ENCODE peak calls at places on chromosomes 4 and X, in four cellular contexts. One of them, this sample, is unnamed.

GRCh38 chr4:7384929-7385890 is 49.5 kb downstream of the PSAPL1 start:
- DNase-seq in right atrium auricular region: peak; percentile 26
- DNase-seq in stimulated activated CD4-positive, alpha-beta T cell treated with anti-CD3 and anti-CD28 coated beads, Interleukin-1b, Interleukin-23, amount 100 ng/mL, for 1 hour: no peak
- DNase-seq in occipital lobe: no peak
- DNase-seq in this sample: no peak

GRCh38 chr4:110275871-110276270 is 77.5 kb upstream of the ELOVL6 start:
- DNase-seq in stimulated activated CD4-positive, alpha-beta T cell treated with anti-CD3 and anti-CD28 coated beads, Interleukin-1b, Interleukin-23, amount 100 ng/mL, for 1 hour: no peak
- DNase-seq in occipital lobe: no peak
- DNase-seq in right atrium auricular region: no peak
- DNase-seq in this sample: no peak

GRCh38 chrX:154797006-154797405 is 8.3 kb downstream of the MPP1 start:
- DNase-seq in occipital lobe: no peak
- DNase-seq in stimulated activated CD4-positive, alpha-beta T cell treated with anti-CD3 and anti-CD28 coated beads, Interleukin-1b, Interleukin-23, amount 100 ng/mL, for 1 hour: no peak
- DNase-seq in right atrium auricular region: no peak
- DNase-seq in this sample: no peak

GRCh38 chr4:114077610-114078009 is 98.2 kb upstream of the ARSJ start:
- DNase-seq in stimulated activated CD4-positive, alpha-beta T cell treated with anti-CD3 and anti-CD28 coated beads, Interleukin-1b, Interleukin-23, amount 100 ng/mL, for 1 hour: no peak
- DNase-seq in occipital lobe: no peak
- DNase-seq in right atrium auricular region: no peak
- DNase-seq in this sample: no peak

GRCh38 chr4:112411781-112412281 is 104.1 kb downstream of the NEUROG2 start:
- DNase-seq in occipital lobe: peak; percentile 2
- DNase-seq in stimulated activated CD4-positive, alpha-beta T cell treated with anti-CD3 and anti-CD28 coated beads, Interleukin-1b, Interleukin-23, amount 100 ng/mL, for 1 hour: no peak
- DNase-seq in right atrium auricular region: no peak
- DNase-seq in this sample: no peak

GRCh38 chrX:153812220-153812619 is 17.8 kb downstream of the SSR4 start:
- DNase-seq in occipital lobe: no peak
- DNase-seq in right atrium auricular region: no peak
- DNase-seq in stimulated activated CD4-positive, alpha-beta T cell treated with anti-CD3 and anti-CD28 coated beads, Interleukin-1b, Interleukin-23, amount 100 ng/mL, for 1 hour: no peak
- DNase-seq in this sample: no peak

GRCh38 chr4:177033130-177033529 is 240.4 kb upstream of the VEGFC start:
- DNase-seq in occipital lobe: no peak
- DNase-seq in stimulated activated CD4-positive, alpha-beta T cell treated with anti-CD3 and anti-CD28 coated beads, Interleukin-1b, Interleukin-23, amount 100 ng/mL, for 1 hour: no peak
- DNase-seq in right atrium auricular region: no peak
- DNase-seq in this sample: no peak

GRCh38 chrX:44705817-44706551 is 137.8 kb upstream of the DUSP21 start:
- DNase-seq in stimulated activated CD4-positive, alpha-beta T cell treated with anti-CD3 and anti-CD28 coated beads, Interleukin-1b, Interleukin-23, amount 100 ng/mL, for 1 hour: no peak
- DNase-seq in right atrium auricular region: no peak
- DNase-seq in occipital lobe: no peak
- DNase-seq in this sample: no peak

GRCh38 chr4:80215449-80216052 is 18.2 kb downstream of the PRDM8 start:
- DNase-seq in right atrium auricular region: no peak
- DNase-seq in occipital lobe: no peak
- DNase-seq in stimulated activated CD4-positive, alpha-beta T cell treated with anti-CD3 and anti-CD28 coated beads, Interleukin-1b, Interleukin-23, amount 100 ng/mL, for 1 hour: no peak
- DNase-seq in this sample: no peak

GRCh38 chr4:128583753-128584712 is 225.5 kb upstream of the JADE1 start:
- DNase-seq in right atrium auricular region: no peak
- DNase-seq in occipital lobe: no peak
- DNase-seq in stimulated activated CD4-positive, alpha-beta T cell treated with anti-CD3 and anti-CD28 coated beads, Interleukin-1b, Interleukin-23, amount 100 ng/mL, for 1 hour: no peak
- DNase-seq in this sample: no peak

GRCh38 chrX:25034889-25035288 is 19.1 kb upstream of the ARX start:
- DNase-seq in occipital lobe: no peak
- DNase-seq in stimulated activated CD4-positive, alpha-beta T cell treated with anti-CD3 and anti-CD28 coated beads, Interleukin-1b, Interleukin-23, amount 100 ng/mL, for 1 hour: no peak
- DNase-seq in right atrium auricular region: no peak
- DNase-seq in this sample: no peak

GRCh38 chrX:70592091-70592490 is 147.5 kb downstream of the DLG3 start:
- DNase-seq in occipital lobe: no peak
- DNase-seq in right atrium auricular region: no peak
- DNase-seq in stimulated activated CD4-positive, alpha-beta T cell treated with anti-CD3 and anti-CD28 coated beads, Interleukin-1b, Interleukin-23, amount 100 ng/mL, for 1 hour: no peak
- DNase-seq in this sample: no peak

GRCh38 chr4:98081961-98082360 is 61.3 kb downstream of the STPG2 start:
- DNase-seq in right atrium auricular region: no peak
- DNase-seq in stimulated activated CD4-positive, alpha-beta T cell treated with anti-CD3 and anti-CD28 coated beads, Interleukin-1b, Interleukin-23, amount 100 ng/mL, for 1 hour: no peak
- DNase-seq in occipital lobe: no peak
- DNase-seq in this sample: no peak

GRCh38 chr4:29734785-29735184 is 985.4 kb upstream of the PCDH7 start:
- DNase-seq in occipital lobe: no peak
- DNase-seq in stimulated activated CD4-positive, alpha-beta T cell treated with anti-CD3 and anti-CD28 coated beads, Interleukin-1b, Interleukin-23, amount 100 ng/mL, for 1 hour: no peak
- DNase-seq in right atrium auricular region: no peak
- DNase-seq in this sample: no peak

GRCh38 chr4:54318904-54319303 is 89.8 kb downstream of the PDGFRA start:
- DNase-seq in right atrium auricular region: no peak
- DNase-seq in stimulated activated CD4-positive, alpha-beta T cell treated with anti-CD3 and anti-CD28 coated beads, Interleukin-1b, Interleukin-23, amount 100 ng/mL, for 1 hour: no peak
- DNase-seq in occipital lobe: no peak
- DNase-seq in this sample: no peak

GRCh38 chr4:140102406-140102805 is 51.6 kb downstream of the MAML3 start:
- DNase-seq in occipital lobe: no peak
- DNase-seq in right atrium auricular region: no peak
- DNase-seq in stimulated activated CD4-positive, alpha-beta T cell treated with anti-CD3 and anti-CD28 coated beads, Interleukin-1b, Interleukin-23, amount 100 ng/mL, for 1 hour: no peak
- DNase-seq in this sample: no peak

GRCh38 chrX:46547857-46548256 is 2.6 kb upstream of the ZNF674 start:
- DNase-seq in stimulated activated CD4-positive, alpha-beta T cell treated with anti-CD3 and anti-CD28 coated beads, Interleukin-1b, Interleukin-23, amount 100 ng/mL, for 1 hour: no peak
- DNase-seq in right atrium auricular region: no peak
- DNase-seq in occipital lobe: no peak
- DNase-seq in this sample: no peak

GRCh38 chr4:23972202-23972601 is 82.4 kb upstream of the PPARGC1A start:
- DNase-seq in right atrium auricular region: no peak
- DNase-seq in stimulated activated CD4-positive, alpha-beta T cell treated with anti-CD3 and anti-CD28 coated beads, Interleukin-1b, Interleukin-23, amount 100 ng/mL, for 1 hour: no peak
- DNase-seq in occipital lobe: no peak
- DNase-seq in this sample: no peak

GRCh38 chr4:14018191-14018853 is 390.8 kb upstream of the BOD1L1 start:
- DNase-seq in occipital lobe: no peak
- DNase-seq in right atrium auricular region: no peak
- DNase-seq in stimulated activated CD4-positive, alpha-beta T cell treated with anti-CD3 and anti-CD28 coated beads, Interleukin-1b, Interleukin-23, amount 100 ng/mL, for 1 hour: no peak
- DNase-seq in this sample: no peak

GRCh38 chr4:40193578-40193977 is 3.3 kb upstream of the RHOH start:
- DNase-seq in stimulated activated CD4-positive, alpha-beta T cell treated with anti-CD3 and anti-CD28 coated beads, Interleukin-1b, Interleukin-23, amount 100 ng/mL, for 1 hour: no peak
- DNase-seq in right atrium auricular region: no peak
- DNase-seq in occipital lobe: no peak
- DNase-seq in this sample: no peak

GRCh38 chrX:105564536-105564935 is 257.8 kb upstream of the NRK start:
- DNase-seq in stimulated activated CD4-positive, alpha-beta T cell treated with anti-CD3 and anti-CD28 coated beads, Interleukin-1b, Interleukin-23, amount 100 ng/mL, for 1 hour: no peak
- DNase-seq in occipital lobe: no peak
- DNase-seq in right atrium auricular region: no peak
- DNase-seq in this sample: no peak

GRCh38 chrX:65488496-65488895 is 46.1 kb downstream of the LAS1L start:
- DNase-seq in occipital lobe: no peak
- DNase-seq in stimulated activated CD4-positive, alpha-beta T cell treated with anti-CD3 and anti-CD28 coated beads, Interleukin-1b, Interleukin-23, amount 100 ng/mL, for 1 hour: no peak
- DNase-seq in right atrium auricular region: no peak
- DNase-seq in this sample: no peak

GRCh38 chr4:72390409-72390808 is 178.6 kb downstream of the ADAMTS3 start:
- DNase-seq in occipital lobe: no peak
- DNase-seq in stimulated activated CD4-positive, alpha-beta T cell treated with anti-CD3 and anti-CD28 coated beads, Interleukin-1b, Interleukin-23, amount 100 ng/mL, for 1 hour: no peak
- DNase-seq in right atrium auricular region: no peak
- DNase-seq in this sample: no peak

GRCh38 chr4:114563536-114564315 is 34.9 kb upstream of the UGT8 start:
- DNase-seq in occipital lobe: no peak
- DNase-seq in right atrium auricular region: no peak
- DNase-seq in stimulated activated CD4-positive, alpha-beta T cell treated with anti-CD3 and anti-CD28 coated beads, Interleukin-1b, Interleukin-23, amount 100 ng/mL, for 1 hour: no peak
- DNase-seq in this sample: no peak

GRCh38 chrX:23662853-23663252 is 4.4 kb upstream of the PRDX4 start:
- DNase-seq in occipital lobe: no peak
- DNase-seq in right atrium auricular region: no peak
- DNase-seq in stimulated activated CD4-positive, alpha-beta T cell treated with anti-CD3 and anti-CD28 coated beads, Interleukin-1b, Interleukin-23, amount 100 ng/mL, for 1 hour: no peak
- DNase-seq in this sample: no peak

GRCh38 chr4:186738421-186738820 is 14.8 kb upstream of the FAT1 start:
- DNase-seq in right atrium auricular region: no peak
- DNase-seq in occipital lobe: no peak
- DNase-seq in stimulated activated CD4-positive, alpha-beta T cell treated with anti-CD3 and anti-CD28 coated beads, Interleukin-1b, Interleukin-23, amount 100 ng/mL, for 1 hour: no peak
- DNase-seq in this sample: no peak

GRCh38 chrX:118807151-118808017 is 16.2 kb upstream of the ZCCHC12 start:
- DNase-seq in stimulated activated CD4-positive, alpha-beta T cell treated with anti-CD3 and anti-CD28 coated beads, Interleukin-1b, Interleukin-23, amount 100 ng/mL, for 1 hour: no peak
- DNase-seq in right atrium auricular region: no peak
- DNase-seq in occipital lobe: no peak
- DNase-seq in this sample: no peak

GRCh38 chr4:180099962-180100361 is 2143.2 kb upstream of the TENM3 start:
- DNase-seq in stimulated activated CD4-positive, alpha-beta T cell treated with anti-CD3 and anti-CD28 coated beads, Interleukin-1b, Interleukin-23, amount 100 ng/mL, for 1 hour: no peak
- DNase-seq in right atrium auricular region: no peak
- DNase-seq in occipital lobe: no peak
- DNase-seq in this sample: no peak

GRCh38 chr4:53043900-53044650 is 182.0 kb downstream of the RASL11B start:
- DNase-seq in right atrium auricular region: no peak
- DNase-seq in stimulated activated CD4-positive, alpha-beta T cell treated with anti-CD3 and anti-CD28 coated beads, Interleukin-1b, Interleukin-23, amount 100 ng/mL, for 1 hour: no peak
- DNase-seq in occipital lobe: no peak
- DNase-seq in this sample: no peak

GRCh38 chr4:163663454-163664225 is 169.2 kb downstream of the TMA16 start:
- DNase-seq in occipital lobe: no peak
- DNase-seq in right atrium auricular region: no peak
- DNase-seq in stimulated activated CD4-positive, alpha-beta T cell treated with anti-CD3 and anti-CD28 coated beads, Interleukin-1b, Interleukin-23, amount 100 ng/mL, for 1 hour: no peak
- DNase-seq in this sample: no peak

GRCh38 chr4:3873446-3874415 is 107.5 kb downstream of the ADRA2C start:
- DNase-seq in occipital lobe: no peak
- DNase-seq in stimulated activated CD4-positive, alpha-beta T cell treated with anti-CD3 and anti-CD28 coated beads, Interleukin-1b, Interleukin-23, amount 100 ng/mL, for 1 hour: no peak
- DNase-seq in right atrium auricular region: no peak
- DNase-seq in this sample: no peak

GRCh38 chrX:11666180-11666579 is 460 bp upstream of the ARHGAP6 start:
- DNase-seq in occipital lobe: no peak
- DNase-seq in stimulated activated CD4-positive, alpha-beta T cell treated with anti-CD3 and anti-CD28 coated beads, Interleukin-1b, Interleukin-23, amount 100 ng/mL, for 1 hour: no peak
- DNase-seq in right atrium auricular region: no peak
- DNase-seq in this sample: no peak

GRCh38 chr4:37430718-37431416 is 186.3 kb downstream of the NWD2 start:
- DNase-seq in stimulated activated CD4-positive, alpha-beta T cell treated with anti-CD3 and anti-CD28 coated beads, Interleukin-1b, Interleukin-23, amount 100 ng/mL, for 1 hour: no peak
- DNase-seq in right atrium auricular region: no peak
- DNase-seq in occipital lobe: no peak
- DNase-seq in this sample: no peak

GRCh38 chrX:153336128-153336894 is 2.4 kb downstream of the ZNF275 start:
- DNase-seq in right atrium auricular region: peak; percentile 16
- DNase-seq in occipital lobe: no peak
- DNase-seq in stimulated activated CD4-positive, alpha-beta T cell treated with anti-CD3 and anti-CD28 coated beads, Interleukin-1b, Interleukin-23, amount 100 ng/mL, for 1 hour: no peak
- DNase-seq in this sample: no peak

This sample was measured in esophagus squamous epithelium.